ENCODE peak calls at places on chromosomes 2 and 18, in ten cellular contexts. O is esophagus squamous epithelium, B is astrocyte of the cerebellum, H is fibroblast of pulmonary artery, L is lower leg skin, P is keratinocyte, D is heart left ventricle, Y is neural crest cell, E is progenitor cell of endocrine pancreas, A is endodermal cell. C is an unnamed sample.

GRCh38 chr2:225041871-225042799 is at the start of gene DOCK10:
- DNase-seq in L (no peak), P (no peak), O (no peak), D (peak; percentile 38), B (no peak), E (peak; percentile 17), A (peak; percentile 73), Y (peak; percentile 17), H (peak; percentile 46), C (peak; percentile 63)

GRCh38 chr2:68878753-68879152 is 7.6 kb upstream of the BMP10 start:
- DNase-seq in O (no peak), B (no peak), E (no peak), P (no peak), Y (no peak), D (no peak), A (no peak), L (no peak), H (peak; percentile 68), C (no peak)

GRCh38 chr2:127679680-127680361 is 4.5 kb upstream of the LIMS2 start:
- DNase-seq in E (no peak), Y (no peak), B (no peak), P (no peak), H (no peak), O (no peak), D (no peak), L (no peak), A (peak; percentile 48), C (no peak)

GRCh38 chr2:171706152-171706803 is 19.0 kb downstream of the DYNC1I2 start:
- DNase-seq in B (no peak), E (no peak), A (no peak), L (no peak), O (no peak), P (no peak), H (peak; percentile 54), D (no peak), Y (no peak), C (no peak)

GRCh38 chr2:9262671-9263171 is 56.1 kb downstream of the ASAP2 start:
- DNase-seq in P (no peak), A (no peak), O (no peak), Y (no peak), D (peak; percentile 67), H (peak; percentile 69), B (no peak), L (no peak), E (no peak), C (no peak)

GRCh38 chr18:37305084-37305483 is 260.5 kb downstream of the CELF4 start:
- DNase-seq in O (no peak), D (no peak), A (no peak), E (no peak), P (no peak), Y (no peak), B (no peak), H (no peak), L (no peak), C (no peak)

GRCh38 chr2:24721470-24721869 is 71.7 kb downstream of the PTRHD1 start:
- DNase-seq in D (peak; percentile 84), H (peak; percentile 93), A (no peak), O (no peak), B (peak; percentile 82), E (no peak), P (no peak), L (peak; percentile 59), Y (no peak), C (no peak)

GRCh38 chr2:26521054-26521912 is 43.4 kb upstream of the OTOF start:
- DNase-seq in B (no peak), D (no peak), Y (peak; percentile 22), P (no peak), H (peak; percentile 11), A (peak; percentile 88), O (no peak), L (no peak), E (no peak), C (no peak)

GRCh38 chr2:152075427-152076050 is 23.3 kb downstream of the CACNB4 start:
- DNase-seq in P (no peak), O (no peak), Y (no peak), B (no peak), A (no peak), H (no peak), D (no peak), L (no peak), E (no peak), C (no peak)

GRCh38 chr2:219495531-219496122 is 3.1 kb upstream of the GMPPA start:
- DNase-seq in P (no peak), Y (peak; percentile 78), O (no peak), E (peak; percentile 55), H (peak; percentile 74), A (peak; percentile 93), B (no peak), D (peak; percentile 67), L (no peak), C (no peak)

GRCh38 chr2:239443666-239444567 is 43.1 kb upstream of the HDAC4 start:
- DNase-seq in P (peak; percentile 53), A (peak; percentile 38), L (peak; percentile 67), Y (no peak), E (no peak), H (peak; percentile 8), O (no peak), B (no peak), D (no peak), C (no peak)

GRCh38 chr18:74381621-74382350 is 66.1 kb downstream of the C18orf63 start:
- DNase-seq in A (no peak), E (no peak), L (no peak), P (no peak), O (no peak), B (no peak), D (peak; percentile 14), Y (no peak), H (no peak), C (no peak)

GRCh38 chr18:74725690-74726089 is 128.0 kb downstream of the ZNF407 start:
- DNase-seq in A (no peak), P (no peak), O (no peak), H (no peak), Y (no peak), B (no peak), D (no peak), L (no peak), E (no peak), C (no peak)

DNA sequence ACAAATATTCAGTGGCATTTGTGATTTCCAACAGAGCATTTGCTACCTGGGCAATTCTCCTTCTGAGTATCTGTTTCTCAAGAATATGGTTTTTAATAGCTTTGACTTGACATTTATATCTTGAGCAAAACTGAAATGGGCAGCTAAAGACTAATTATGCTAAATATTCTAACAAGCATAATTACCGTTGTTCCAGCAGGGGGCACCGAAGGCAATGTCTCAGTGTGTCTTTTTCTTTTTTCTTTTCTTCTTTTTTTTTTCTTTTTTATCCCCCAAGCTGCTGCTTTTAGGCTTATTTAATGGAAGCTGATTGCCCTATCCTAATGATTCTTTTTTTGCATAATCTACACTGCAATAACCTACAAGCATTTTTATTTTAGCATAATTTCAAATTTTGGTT is 138.9 kb upstream of the NABP1 start:
- DNase-seq in E (no peak), B (peak; percentile 11), H (peak; percentile 56), P (no peak), Y (peak; percentile 28), D (no peak), A (peak; percentile 59), O (no peak), L (no peak), C (no peak)
- TF ChIP-seq CTCF in E (peak; percentile 68), B (peak; percentile 65), H (peak; percentile 72), P (peak; percentile 43), Y (peak; percentile 72), D (peak; percentile 49), A (peak; percentile 81), O (peak; percentile 7), L (no peak), C (no peak)

DNA sequence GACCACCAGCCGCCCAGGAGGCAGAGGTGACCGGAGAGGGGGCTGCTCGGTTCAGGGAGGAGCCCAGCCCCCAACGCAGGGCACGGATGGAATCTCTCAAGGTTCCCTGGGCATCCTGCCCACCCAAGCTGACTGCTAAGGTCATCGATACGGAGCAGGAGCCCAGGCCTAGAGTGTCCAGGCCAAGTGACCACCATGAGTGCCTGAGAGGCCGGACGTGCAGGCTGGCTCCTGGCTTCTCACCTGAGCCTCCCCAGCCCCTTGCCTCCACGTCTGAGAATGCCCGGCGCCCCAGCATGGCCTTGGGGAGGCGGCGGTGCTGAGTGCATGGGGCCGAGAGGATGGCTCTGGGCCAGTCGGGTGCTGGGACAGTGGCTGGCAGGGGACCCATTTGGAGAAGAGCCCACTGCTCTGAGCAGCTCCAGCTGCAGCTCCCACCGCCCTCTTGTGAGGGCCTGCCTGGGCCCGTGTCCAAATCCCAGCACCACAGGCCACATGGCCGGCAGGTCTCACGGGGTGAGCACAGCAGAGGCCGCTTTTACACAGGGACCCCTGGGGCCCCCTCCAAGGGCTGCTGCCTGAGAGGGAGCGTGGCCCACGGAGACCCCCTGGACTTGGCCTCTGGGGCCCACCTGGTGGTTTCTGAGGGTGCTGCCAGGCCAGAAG is 102.8 kb upstream of the CTDP1 start:
- DNase-seq in B (no peak), P (no peak), Y (no peak), E (no peak), O (no peak), H (peak; percentile 80), L (no peak), A (peak; percentile 32), D (peak; percentile 76), C (peak; percentile 11)
- TF ChIP-seq CTCF in B (no peak), P (no peak), Y (no peak), E (no peak), O (no peak), H (no peak), L (no peak), A (no peak), D (no peak), C (no peak)

GRCh38 chr2:198471291-198471690 is 666.9 kb downstream of the PLCL1 start:
- DNase-seq in H (no peak), Y (no peak), B (no peak), A (no peak), D (no peak), O (no peak), E (no peak), P (no peak), L (no peak), C (no peak)
- TF ChIP-seq CTCF in H (no peak), Y (peak; percentile 45), B (no peak), A (peak; percentile 77), D (no peak), O (no peak), E (no peak), P (peak; percentile 67), L (no peak), C (no peak)

GRCh38 chr2:85015653-85016360 is 44.8 kb downstream of the KCMF1 start:
- DNase-seq in H (peak; percentile 34), E (no peak), L (no peak), O (no peak), A (no peak), P (no peak), Y (no peak), D (no peak), B (no peak), C (no peak)
- TF ChIP-seq CTCF in H (peak; percentile 31), E (peak; percentile 30), L (no peak), O (no peak), A (peak; percentile 58), P (no peak), Y (peak; percentile 45), D (peak; percentile 29), B (peak; percentile 6), C (no peak)

DNA sequence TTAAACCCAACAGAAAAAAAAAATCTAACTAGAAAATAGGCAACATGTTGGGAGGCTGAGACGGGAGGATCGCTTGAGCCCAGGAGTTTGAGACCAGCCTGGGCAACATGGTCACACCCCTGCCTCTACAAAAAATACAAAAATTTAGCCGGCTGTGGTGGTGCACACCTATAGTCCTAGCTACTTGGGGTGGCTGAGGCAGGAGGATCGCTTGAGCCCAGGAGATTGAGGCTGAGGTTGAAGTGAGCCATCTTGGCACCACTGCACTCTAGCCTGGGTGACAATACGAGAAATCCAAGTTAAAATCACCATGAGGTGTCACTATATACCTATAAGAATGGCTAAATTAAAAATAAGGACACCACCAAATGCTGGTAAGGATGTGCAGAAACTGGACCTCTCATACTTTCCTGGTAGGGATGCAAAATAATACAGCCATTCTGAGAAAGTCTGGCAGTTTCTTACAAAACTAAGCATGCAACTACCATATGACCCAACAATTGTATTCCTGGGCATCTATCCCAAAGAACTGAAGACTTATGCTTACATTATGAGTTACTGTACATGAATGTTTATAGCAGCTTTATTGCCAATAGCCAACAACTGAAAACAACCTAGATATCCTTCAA is 2.2 kb downstream of the SEPTIN10 start:
- DNase-seq in L (no peak), Y (no peak), H (peak; percentile 80), B (peak; percentile 63), A (no peak), D (no peak), O (no peak), P (no peak), E (no peak), C (no peak)
- TF ChIP-seq CTCF in L (no peak), Y (no peak), H (no peak), B (no peak), A (no peak), D (peak; percentile 8), O (peak; percentile 23), P (no peak), E (no peak), C (no peak)